ENCODE peak calls at places on chromosomes 7 and 10, in six cellular contexts. G is CD8-positive, alpha-beta memory T cell; C is CD8-positive, alpha-beta T cell; N is hepatocyte; O is CD4-positive, alpha-beta memory T cell; V is right lobe of liver. D is an unnamed sample. For H3K27me3, the result is how much of the 10 kb centered on the place peaks cover.

GRCh38 chr7:51351661-51352060 is 35.1 kb upstream of the COBL start:
- DNase-seq in G (no peak), V (no peak), C (no peak), N (no peak), O (no peak), D (no peak)

GRCh38 chr10:112820320-112820719 is 129.7 kb upstream of the TCF7L2 start:
- DNase-seq in G (no peak), O (no peak), C (no peak), N (no peak), V (peak), D (no peak)

GRCh38 chr10:99529483-99530107 is 3.1 kb upstream of the NKX2-3 start:
- DNase-seq in V (no peak), O (no peak), C (no peak), N (no peak), G (no peak), D (no peak)

GRCh38 chr10:60801538-60801937 is 23.3 kb downstream of the CDK1 start:
- DNase-seq in O (no peak), N (no peak), G (no peak), C (no peak), V (no peak), D (no peak)

GRCh38 chr7:122886357-122887081 is at the start of gene CADPS2:
- DNase-seq in O (no peak), N (peak), G (no peak), V (peak), C (no peak), D (peak)

GRCh38 chr10:93181249-93181928 is 107.7 kb downstream of the CYP26A1 start:
- DNase-seq in V (no peak), C (no peak), O (no peak), G (no peak), N (no peak), D (no peak)

GRCh38 chr10:47152861-47153349 is 147.1 kb upstream of the GDF10 start:
- DNase-seq in N (no peak), V (no peak), G (no peak), O (no peak), C (no peak), D (no peak)

GRCh38 chr7:11458736-11459483 is 373.1 kb downstream of the THSD7A start:
- DNase-seq in V (no peak), N (no peak), C (no peak), O (no peak), G (no peak), D (no peak)

GRCh38 chr7:81294897-81295515 is 376.2 kb upstream of the SEMA3C start:
- DNase-seq in G (no peak), O (no peak), V (no peak), C (no peak), N (no peak), D (no peak)

GRCh38 chr7:129538790-129539189 is 36.5 kb downstream of the SMKR1 start:
- DNase-seq in V (no peak), O (no peak), C (no peak), N (no peak), G (no peak), D (no peak)
- H3K27ac ChIP-seq in V (no peak), O (no peak), C (no peak), N (no peak), G (no peak), D (no peak)

GRCh38 chr10:122112625-122113160 is 123.7 kb downstream of the TACC2 start:
- DNase-seq in G (no peak), V (peak), O (no peak), N (peak), C (no peak), D (peak)
- H3K4me3 ChIP-seq in G (no peak), V (peak), O (no peak), N (peak), C (no peak), D (peak)

DNA sequence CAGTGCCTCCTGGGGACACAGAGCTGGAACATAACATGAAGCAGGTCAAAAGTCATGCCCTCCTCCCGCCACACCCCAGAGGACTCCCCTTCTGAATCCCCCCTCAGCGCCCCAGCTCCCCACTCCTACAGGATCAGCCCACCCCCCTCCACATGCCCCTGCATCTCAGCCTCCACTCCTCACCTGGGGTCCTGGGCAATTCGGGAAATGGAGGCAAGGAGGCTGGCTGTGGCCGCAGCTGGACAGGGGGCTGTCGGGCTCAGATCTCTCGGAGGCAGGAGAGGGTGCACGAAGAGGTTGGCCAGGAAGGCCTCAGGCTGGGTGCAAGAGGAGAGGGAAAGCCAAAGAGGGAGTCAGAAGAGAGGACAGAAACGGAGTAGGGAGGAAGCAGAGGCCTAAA is 7.8 kb downstream of the ATG9B start:
- DNase-seq in V (no peak), N (no peak), G (no peak), C (no peak), O (no peak), D (no peak)
- H3K27me3 ChIP-seq in V (under half), N (under half), G (under half), C (under half), O (under half), D (under half)

GRCh38 chr10:77845455-77845850 is 81.1 kb downstream of the DLG5 start:
- DNase-seq in N (no peak), O (no peak), C (no peak), V (no peak), G (no peak), D (no peak)
- H3K27ac ChIP-seq in N (peak), O (no peak), C (no peak), V (no peak), G (no peak), D (peak)

D was measured in WERI-Rb-1.